ENCODE peak calls at places on chromosomes 3 and 15, in eight cellular contexts. One of them, this sample, is unnamed.

GRCh38 chr15:45919806-45920205 is 285.0 kb downstream of the SQOR start:
- DNase-seq in endothelial cell of umbilical vein: peak; percentile 93
- DNase-seq in stomach: no peak
- DNase-seq in GM23338: peak; percentile 2
- DNase-seq in tibial artery: no peak
- DNase-seq in SK-N-SH: no peak
- DNase-seq in heart right ventricle: no peak
- DNase-seq in left ventricle myocardium inferior: no peak
- DNase-seq in this sample: no peak

GRCh38 chr3:9746330-9746729 is 3.4 kb upstream of the OGG1 start:
- DNase-seq in left ventricle myocardium inferior: no peak
- DNase-seq in GM23338: no peak
- DNase-seq in stomach: no peak
- DNase-seq in SK-N-SH: no peak
- DNase-seq in tibial artery: no peak
- DNase-seq in endothelial cell of umbilical vein: peak; percentile 74
- DNase-seq in heart right ventricle: no peak
- DNase-seq in this sample: no peak

GRCh38 chr3:94617312-94617711 is 554.5 kb downstream of the NSUN3 start:
- DNase-seq in GM23338: no peak
- DNase-seq in stomach: no peak
- DNase-seq in tibial artery: no peak
- DNase-seq in left ventricle myocardium inferior: no peak
- DNase-seq in heart right ventricle: no peak
- DNase-seq in endothelial cell of umbilical vein: no peak
- DNase-seq in SK-N-SH: no peak
- DNase-seq in this sample: no peak

GRCh38 chr3:150330174-150330573 is 77.9 kb upstream of the TSC22D2 start:
- DNase-seq in heart right ventricle: no peak
- DNase-seq in endothelial cell of umbilical vein: no peak
- DNase-seq in tibial artery: no peak
- DNase-seq in GM23338: no peak
- DNase-seq in left ventricle myocardium inferior: no peak
- DNase-seq in SK-N-SH: no peak
- DNase-seq in stomach: no peak
- DNase-seq in this sample: no peak

GRCh38 chr3:27046346-27046745 is 322.8 kb downstream of the NEK10 start:
- DNase-seq in GM23338: no peak
- DNase-seq in endothelial cell of umbilical vein: no peak
- DNase-seq in stomach: no peak
- DNase-seq in tibial artery: no peak
- DNase-seq in SK-N-SH: no peak
- DNase-seq in left ventricle myocardium inferior: no peak
- DNase-seq in heart right ventricle: no peak
- DNase-seq in this sample: no peak

GRCh38 chr3:67018105-67018788 is 20.1 kb downstream of the KBTBD8 start:
- DNase-seq in left ventricle myocardium inferior: peak; percentile 61
- DNase-seq in endothelial cell of umbilical vein: no peak
- DNase-seq in SK-N-SH: no peak
- DNase-seq in GM23338: no peak
- DNase-seq in heart right ventricle: peak; percentile 44
- DNase-seq in tibial artery: no peak
- DNase-seq in stomach: no peak
- DNase-seq in this sample: no peak

GRCh38 chr3:179630753-179631451 is 21.9 kb upstream of the USP13 start:
- DNase-seq in SK-N-SH: no peak
- DNase-seq in heart right ventricle: no peak
- DNase-seq in endothelial cell of umbilical vein: no peak
- DNase-seq in left ventricle myocardium inferior: no peak
- DNase-seq in stomach: no peak
- DNase-seq in tibial artery: no peak
- DNase-seq in GM23338: no peak
- DNase-seq in this sample: no peak

GRCh38 chr3:150447084-150447483 is 39.0 kb downstream of the TSC22D2 start:
- DNase-seq in stomach: no peak
- DNase-seq in endothelial cell of umbilical vein: peak; percentile 32
- DNase-seq in tibial artery: no peak
- DNase-seq in left ventricle myocardium inferior: no peak
- DNase-seq in heart right ventricle: no peak
- DNase-seq in GM23338: no peak
- DNase-seq in SK-N-SH: no peak
- DNase-seq in this sample: no peak

GRCh38 chr15:27889258-27889657 is 209.9 kb downstream of the OCA2 start:
- DNase-seq in GM23338: no peak
- DNase-seq in SK-N-SH: no peak
- DNase-seq in stomach: no peak
- DNase-seq in tibial artery: no peak
- DNase-seq in left ventricle myocardium inferior: no peak
- DNase-seq in endothelial cell of umbilical vein: no peak
- DNase-seq in heart right ventricle: no peak
- DNase-seq in this sample: no peak

DNA sequence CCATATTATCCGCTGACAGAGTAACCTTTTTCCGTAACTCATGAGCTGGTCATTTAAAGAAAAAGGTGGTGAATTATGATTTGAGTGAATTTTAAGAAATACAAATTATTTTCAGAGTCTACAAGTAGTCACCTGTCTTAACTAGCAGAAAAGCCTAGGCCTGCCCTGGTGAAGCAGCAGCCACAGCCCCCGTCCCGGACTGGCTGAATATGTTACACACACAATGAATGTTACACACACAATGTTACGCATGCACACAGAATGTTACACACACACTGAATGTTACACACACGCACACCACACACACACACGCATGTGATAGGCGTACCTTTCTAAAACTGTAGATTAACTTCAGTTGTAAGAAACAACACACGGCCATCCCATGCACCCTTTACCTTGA is 77.8 kb downstream of the VGLL4 start:
- DNase-seq in tibial artery: no peak
- DNase-seq in SK-N-SH: no peak
- DNase-seq in left ventricle myocardium inferior: no peak
- DNase-seq in heart right ventricle: no peak
- DNase-seq in endothelial cell of umbilical vein: no peak
- DNase-seq in stomach: no peak
- DNase-seq in GM23338: no peak
- DNase-seq in this sample: no peak
- H3K36me3 ChIP-seq in tibial artery: peaks cover 48% of the 10 kb centered on the region
- H3K36me3 ChIP-seq in SK-N-SH: peaks cover 11% of the 10 kb centered on the region
- H3K36me3 ChIP-seq in left ventricle myocardium inferior: peaks cover 28% of the 10 kb centered on the region
- H3K36me3 ChIP-seq in heart right ventricle: peaks cover 37% of the 10 kb centered on the region
- H3K36me3 ChIP-seq in endothelial cell of umbilical vein: peaks cover 27% of the 10 kb centered on the region
- H3K36me3 ChIP-seq in stomach: peaks cover 63% of the 10 kb centered on the region
- H3K36me3 ChIP-seq in GM23338: no peaks in the 10 kb centered on the region
- H3K36me3 ChIP-seq in this sample: no peaks in the 10 kb centered on the region

GRCh38 chr15:87527416-87527815 is 729.1 kb downstream of the NTRK3 start:
- DNase-seq in tibial artery: no peak
- DNase-seq in heart right ventricle: no peak
- DNase-seq in left ventricle myocardium inferior: no peak
- DNase-seq in endothelial cell of umbilical vein: no peak
- DNase-seq in GM23338: peak; percentile 3
- DNase-seq in SK-N-SH: no peak
- DNase-seq in stomach: no peak
- DNase-seq in this sample: no peak

GRCh38 chr15:87528873-87529272 is 727.7 kb downstream of the NTRK3 start:
- DNase-seq in stomach: no peak
- DNase-seq in left ventricle myocardium inferior: no peak
- DNase-seq in GM23338: no peak
- DNase-seq in heart right ventricle: no peak
- DNase-seq in SK-N-SH: no peak
- DNase-seq in endothelial cell of umbilical vein: no peak
- DNase-seq in tibial artery: no peak
- DNase-seq in this sample: no peak

GRCh38 chr15:87522997-87523396 is 733.5 kb downstream of the NTRK3 start:
- DNase-seq in left ventricle myocardium inferior: no peak
- DNase-seq in GM23338: no peak
- DNase-seq in endothelial cell of umbilical vein: no peak
- DNase-seq in stomach: no peak
- DNase-seq in tibial artery: no peak
- DNase-seq in heart right ventricle: no peak
- DNase-seq in SK-N-SH: no peak
- DNase-seq in this sample: no peak

DNA sequence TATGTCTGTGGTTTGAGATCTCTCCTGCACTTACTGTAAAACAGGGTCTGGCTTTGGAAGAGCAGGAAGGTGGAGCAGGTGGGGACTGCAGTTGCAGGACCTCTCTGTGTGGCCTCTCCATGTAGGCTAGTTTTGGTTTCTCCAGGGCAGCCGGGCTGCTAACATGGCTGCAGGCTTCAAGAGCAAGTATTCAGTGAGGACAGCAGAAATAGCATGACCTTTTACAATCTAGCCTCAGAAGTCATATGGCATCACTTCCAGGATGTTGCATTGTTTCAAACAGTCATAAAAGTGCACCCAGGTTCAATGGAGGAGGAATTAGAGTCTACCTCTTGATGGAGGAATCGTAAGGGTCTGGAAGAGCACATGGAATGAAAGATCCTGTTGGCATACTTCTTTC is 728.7 kb downstream of the NTRK3 start:
- DNase-seq in GM23338: no peak
- DNase-seq in tibial artery: no peak
- DNase-seq in endothelial cell of umbilical vein: no peak
- DNase-seq in left ventricle myocardium inferior: no peak
- DNase-seq in heart right ventricle: no peak
- DNase-seq in stomach: no peak
- DNase-seq in SK-N-SH: no peak
- DNase-seq in this sample: no peak
- H3K27ac ChIP-seq in GM23338: no peak overlapping the region
- H3K27ac ChIP-seq in tibial artery: no peak overlapping the region
- H3K27ac ChIP-seq in endothelial cell of umbilical vein: no peak overlapping the region
- H3K27ac ChIP-seq in left ventricle myocardium inferior: no peak overlapping the region
- H3K27ac ChIP-seq in heart right ventricle: no peak overlapping the region
- H3K27ac ChIP-seq in stomach: no peak overlapping the region
- H3K27ac ChIP-seq in SK-N-SH: no peak overlapping the region
- H3K27ac ChIP-seq in this sample: no peak overlapping the region

DNA sequence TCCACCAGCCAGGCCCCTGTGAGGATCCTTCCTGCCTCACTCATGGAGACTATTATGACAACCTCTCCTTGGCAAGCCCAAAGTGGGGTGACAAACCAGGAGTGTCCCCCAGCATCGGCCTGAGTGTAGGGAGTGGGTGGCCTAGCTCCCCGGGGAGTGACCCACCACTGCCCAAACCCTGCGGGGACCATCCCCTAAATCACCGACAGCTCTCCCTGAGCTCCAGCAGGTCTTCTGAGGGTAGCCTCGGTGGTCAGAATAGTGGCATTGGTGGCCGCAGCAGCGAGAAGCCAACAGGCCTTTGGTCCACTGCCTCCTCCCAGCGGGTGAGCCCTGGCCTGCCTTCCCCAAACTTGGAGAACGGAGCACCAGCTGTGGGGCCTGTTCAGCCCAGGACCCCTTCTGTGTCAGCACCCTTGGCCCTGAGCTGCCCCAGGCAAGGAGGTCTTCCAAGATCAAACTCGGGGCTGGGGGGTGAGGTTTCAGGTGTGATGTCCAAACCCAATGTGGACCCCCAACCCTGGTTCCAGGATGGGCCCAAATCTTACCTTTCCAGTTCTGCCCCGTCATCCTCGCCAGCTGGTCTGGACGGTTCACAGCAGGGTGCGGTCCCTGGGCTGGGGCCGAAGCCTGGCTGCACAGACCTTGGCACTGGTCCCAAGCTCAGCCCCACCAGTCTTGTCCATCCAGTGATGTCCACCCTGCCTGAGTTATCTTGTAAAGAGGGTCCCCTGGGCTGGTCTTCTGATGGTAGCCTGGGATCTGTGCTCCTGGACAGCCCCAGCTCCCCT is 1.0 kb downstream of the LIMD1 start:
- DNase-seq in SK-N-SH: peak; percentile 35
- DNase-seq in GM23338: no peak
- DNase-seq in tibial artery: peak; percentile 81
- DNase-seq in endothelial cell of umbilical vein: no peak
- DNase-seq in left ventricle myocardium inferior: peak; percentile 65
- DNase-seq in heart right ventricle: peak; percentile 67
- DNase-seq in stomach: peak; percentile 63
- DNase-seq in this sample: peak; percentile 75
- H3K4me1 ChIP-seq in SK-N-SH: peaks cover 43% of the 10 kb centered on the region
- H3K4me1 ChIP-seq in GM23338: peaks cover 28% of the 10 kb centered on the region
- H3K4me1 ChIP-seq in tibial artery: peaks cover 64% of the 10 kb centered on the region
- H3K4me1 ChIP-seq in endothelial cell of umbilical vein: peaks cover 38% of the 10 kb centered on the region
- H3K4me1 ChIP-seq in left ventricle myocardium inferior: peaks cover 76% of the 10 kb centered on the region
- H3K4me1 ChIP-seq in heart right ventricle: peaks cover 51% of the 10 kb centered on the region
- H3K4me1 ChIP-seq in stomach: peaks cover 73% of the 10 kb centered on the region
- H3K4me1 ChIP-seq in this sample: no peaks in the 10 kb centered on the region

GRCh38 chr15:70936326-70936725 is 43.7 kb downstream of the LRRC49 start:
- DNase-seq in tibial artery: no peak
- DNase-seq in stomach: no peak
- DNase-seq in left ventricle myocardium inferior: no peak
- DNase-seq in SK-N-SH: peak; percentile 44
- DNase-seq in heart right ventricle: no peak
- DNase-seq in GM23338: no peak
- DNase-seq in endothelial cell of umbilical vein: no peak
- DNase-seq in this sample: no peak

GRCh38 chr15:70933411-70933810 is 40.8 kb downstream of the LRRC49 start:
- DNase-seq in stomach: no peak
- DNase-seq in tibial artery: no peak
- DNase-seq in heart right ventricle: no peak
- DNase-seq in GM23338: no peak
- DNase-seq in SK-N-SH: no peak
- DNase-seq in endothelial cell of umbilical vein: no peak
- DNase-seq in left ventricle myocardium inferior: no peak
- DNase-seq in this sample: no peak

GRCh38 chr15:70935631-70936030 is 43.0 kb downstream of the LRRC49 start:
- DNase-seq in GM23338: peak; percentile 50
- DNase-seq in tibial artery: no peak
- DNase-seq in endothelial cell of umbilical vein: no peak
- DNase-seq in SK-N-SH: no peak
- DNase-seq in heart right ventricle: no peak
- DNase-seq in left ventricle myocardium inferior: no peak
- DNase-seq in stomach: no peak
- DNase-seq in this sample: no peak

DNA sequence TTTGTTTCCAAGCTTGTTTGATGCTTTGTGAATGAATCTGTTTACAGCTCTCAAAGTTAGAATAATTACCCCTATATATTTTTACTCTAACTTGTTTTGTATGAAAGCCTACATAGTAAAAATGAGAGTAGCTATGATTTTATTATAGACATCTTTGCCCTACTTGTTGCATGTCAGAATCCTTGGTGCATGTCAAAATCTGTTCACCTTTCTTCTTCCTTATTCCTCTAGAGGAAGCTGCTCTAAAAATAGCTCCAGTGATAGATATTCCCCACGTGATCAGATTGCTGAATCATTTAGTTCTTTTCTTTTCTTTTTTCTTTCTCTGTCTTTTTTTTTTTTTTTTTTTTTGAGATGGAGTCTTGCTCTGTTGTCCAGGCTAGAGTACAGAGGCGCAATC is 39.8 kb downstream of the LRRC49 start:
- DNase-seq in stomach: no peak
- DNase-seq in endothelial cell of umbilical vein: no peak
- DNase-seq in left ventricle myocardium inferior: no peak
- DNase-seq in GM23338: no peak
- DNase-seq in tibial artery: no peak
- DNase-seq in heart right ventricle: no peak
- DNase-seq in SK-N-SH: no peak
- DNase-seq in this sample: no peak
- H3K36me3 ChIP-seq in stomach: no peaks in the 10 kb centered on the region
- H3K36me3 ChIP-seq in endothelial cell of umbilical vein: no peaks in the 10 kb centered on the region
- H3K36me3 ChIP-seq in left ventricle myocardium inferior: no peaks in the 10 kb centered on the region
- H3K36me3 ChIP-seq in GM23338: no peaks in the 10 kb centered on the region
- H3K36me3 ChIP-seq in tibial artery: no peaks in the 10 kb centered on the region
- H3K36me3 ChIP-seq in heart right ventricle: no peaks in the 10 kb centered on the region
- H3K36me3 ChIP-seq in SK-N-SH: peaks cover 12% of the 10 kb centered on the region
- H3K36me3 ChIP-seq in this sample: no peaks in the 10 kb centered on the region